ENCODE peak calls at places on chromosomes 5 and 9, in four cellular contexts. M, V, C and B are unnamed samples.

GRCh38 chr9:38641985-38642864 is 21.8 kb upstream of the ANKRD18A start:
- DNase-seq in M (peak; percentile 49), V (no peak), C (peak; percentile 21), B (no peak)

GRCh38 chr9:90002299-90003045 is 397.7 kb downstream of the GADD45G start:
- DNase-seq in V (no peak), M (no peak), C (no peak), B (no peak)

GRCh38 chr9:113504725-113505590 is 41.4 kb downstream of the RGS3 start:
- DNase-seq in M (no peak), V (peak; percentile 88), C (no peak), B (no peak)

GRCh38 chr9:89281106-89281505 is 29.9 kb upstream of the CKS2 start:
- DNase-seq in M (no peak), C (no peak), V (no peak), B (no peak)

GRCh38 chr5:68251386-68251785 is 35.8 kb downstream of the PIK3R1 start:
- DNase-seq in V (no peak), C (no peak), M (peak; percentile 62), B (no peak)

GRCh38 chr5:76849767-76850291 is at the start of gene S100Z:
- DNase-seq in C (no peak), M (no peak), V (no peak), B (peak; percentile 48)

GRCh38 chr5:41057231-41057630 is 13.9 kb downstream of the MROH2B start:
- DNase-seq in M (no peak), V (no peak), C (no peak), B (no peak)

GRCh38 chr9:110887276-110887675 is 151.0 kb downstream of the LPAR1 start:
- DNase-seq in V (no peak), M (no peak), C (no peak), B (no peak)

GRCh38 chr9:93813687-93814560 is 141.2 kb downstream of the BARX1 start:
- DNase-seq in V (peak; percentile 42), M (no peak), C (no peak), B (peak; percentile 19)

GRCh38 chr9:92642599-92642998 is 27.3 kb downstream of the IPPK start:
- DNase-seq in C (no peak), M (no peak), V (no peak), B (no peak)

GRCh38 chr5:59040007-59040803 is 457.3 kb downstream of the RAB3C start:
- DNase-seq in C (no peak), V (no peak), M (peak; percentile 70), B (no peak)

DNA sequence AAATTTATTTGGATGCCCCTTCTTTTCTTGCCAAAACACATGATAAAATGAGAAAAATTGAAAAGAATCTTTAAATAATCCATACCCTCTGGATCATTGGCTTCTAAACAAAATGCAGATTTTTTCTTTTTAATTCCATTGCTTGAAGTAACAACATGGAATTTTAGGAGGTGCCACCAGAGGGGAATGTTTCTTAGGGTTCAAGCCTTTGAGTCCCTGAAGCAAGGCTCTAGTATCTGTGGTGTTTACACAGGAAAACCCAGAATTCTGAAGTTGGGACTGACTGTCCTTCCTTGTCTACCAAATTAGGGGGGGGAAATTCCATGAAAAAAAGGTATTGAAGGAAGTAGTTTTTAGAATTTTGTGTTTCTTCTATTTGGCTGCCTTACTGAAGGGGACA is 69.4 kb downstream of the LMNB1 start:
- DNase-seq in C (peak; percentile 52), V (no peak), M (peak; percentile 62), B (no peak)
- TF ChIP-seq CTCF in C (peak; percentile 72), V (no peak), M (peak; percentile 19), B (no peak)

GRCh38 chr5:64040496-64040895 is 78.3 kb upstream of the HTR1A start:
- DNase-seq in V (no peak), M (no peak), C (no peak), B (no peak)
- TF ChIP-seq CTCF in V (no peak), M (no peak), C (no peak), B (no peak)

GRCh38 chr5:108655750-108656450 is 91.8 kb upstream of the FER start:
- DNase-seq in M (peak; percentile 66), V (no peak), C (peak; percentile 4), B (no peak)

GRCh38 chr5:108661030-108661429 is 86.7 kb upstream of the FER start:
- DNase-seq in M (no peak), V (no peak), C (no peak), B (no peak)

GRCh38 chr5:108661590-108662219 is 86.0 kb upstream of the FER start:
- DNase-seq in C (no peak), V (no peak), M (peak; percentile 64), B (no peak)

GRCh38 chr5:108654042-108654441 is 93.7 kb upstream of the FER start:
- DNase-seq in V (no peak), C (no peak), M (peak; percentile 65), B (no peak)

GRCh38 chr5:108659531-108659930 is 88.2 kb upstream of the FER start:
- DNase-seq in M (no peak), C (no peak), V (no peak), B (no peak)
- TF ChIP-seq CTCF in M (no peak), C (no peak), V (no peak), B (no peak)

DNA sequence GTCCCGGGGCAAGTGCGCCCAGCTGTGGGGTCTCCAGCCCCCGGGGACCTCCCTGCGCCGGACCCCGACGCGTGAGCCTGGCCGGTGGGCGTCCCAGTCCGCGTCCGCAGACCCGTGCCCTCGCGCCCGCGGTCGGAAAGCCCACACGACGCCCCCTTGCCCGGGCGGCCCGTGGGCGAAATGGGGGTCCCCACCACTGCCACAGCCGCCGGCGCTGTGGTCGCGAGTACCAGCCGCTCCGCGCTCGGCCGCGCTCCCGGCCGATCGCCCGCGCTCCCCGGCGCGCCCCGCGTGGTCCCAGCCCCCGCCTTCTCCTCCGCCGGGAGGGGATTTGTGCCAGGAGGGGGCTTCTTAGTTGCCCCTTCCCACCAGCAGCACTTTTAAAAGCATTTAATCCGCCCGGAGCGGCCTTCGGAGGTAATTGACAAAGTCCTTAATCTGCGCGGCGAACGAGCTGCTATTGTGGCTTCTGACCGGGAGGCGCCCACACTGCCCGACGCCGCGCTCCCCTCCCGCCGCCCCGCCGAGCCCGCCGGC is 426 bp upstream of the FIBCD1 start:
- DNase-seq in C (no peak), V (no peak), M (peak; percentile 54), B (no peak)
- TF ChIP-seq CTCF in C (peak; percentile 52), V (no peak), M (no peak), B (peak; percentile 6)

GRCh38 chr5:1208743-1209551 is 7.6 kb downstream of the SLC6A19 start:
- DNase-seq in C (no peak), V (peak; percentile 65), M (peak; percentile 34), B (no peak)
- TF ChIP-seq CTCF in C (peak; percentile 57), V (no peak), M (peak; percentile 36), B (no peak)

GRCh38 chr5:72408127-72408526 is 88.0 kb downstream of the PTCD2 start:
- DNase-seq in M (no peak), V (no peak), C (no peak), B (no peak)

GRCh38 chr5:72410896-72411295 is 90.7 kb downstream of the PTCD2 start:
- DNase-seq in V (no peak), M (peak; percentile 74), C (peak; percentile 49), B (no peak)

GRCh38 chr5:72415926-72416325 is 91.3 kb downstream of the ZNF366 start:
- DNase-seq in V (no peak), M (no peak), C (no peak), B (no peak)

GRCh38 chr5:72408602-72409001 is 88.4 kb downstream of the PTCD2 start:
- DNase-seq in V (no peak), C (no peak), M (no peak), B (no peak)

DNA sequence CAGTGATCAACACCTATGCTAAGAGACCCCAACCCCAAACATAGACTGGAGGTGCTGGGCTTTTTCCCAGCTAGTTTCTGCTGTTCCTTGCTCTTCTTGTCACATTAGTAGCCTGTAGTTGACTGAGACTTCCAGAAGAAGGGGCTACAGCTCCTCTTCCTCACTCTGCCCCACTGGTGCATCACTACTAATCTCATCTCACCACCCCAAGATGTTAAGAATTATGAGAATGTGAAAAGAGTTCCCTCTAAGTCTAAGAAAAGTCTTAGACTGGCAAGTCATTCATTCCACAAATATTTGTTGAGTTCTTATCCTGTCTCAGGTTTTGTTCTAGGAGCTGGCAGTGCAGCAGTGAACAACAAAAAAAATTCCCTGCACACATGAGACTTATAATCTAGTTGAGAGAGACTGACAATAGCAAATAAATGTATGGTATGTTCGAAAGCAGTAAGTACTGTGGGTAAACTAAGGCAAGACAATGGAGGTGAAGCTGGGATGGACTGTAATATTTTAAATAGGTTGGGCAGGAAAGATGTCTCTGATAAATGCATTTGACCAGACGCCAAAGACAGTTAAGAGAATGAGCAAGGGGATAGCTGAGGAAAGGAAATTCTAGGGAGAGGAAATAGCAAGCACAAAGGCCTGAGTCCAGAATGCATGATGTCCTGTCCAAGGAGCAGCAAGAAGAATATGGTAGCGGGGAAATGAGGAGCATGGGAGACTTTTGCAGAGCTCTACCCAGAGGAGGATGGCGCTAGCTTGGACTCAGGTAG is 92.3 kb downstream of the PTCD2 start:
- DNase-seq in M (peak; percentile 63), C (peak; percentile 84), V (no peak), B (no peak)
- TF ChIP-seq CTCF in M (peak; percentile 50), C (peak; percentile 72), V (no peak), B (no peak)

GRCh38 chr5:96942078-96942477 is 6.2 kb downstream of the LNPEP start:
- DNase-seq in C (no peak), M (no peak), V (no peak), B (no peak)

GRCh38 chr5:96943829-96944228 is 7.9 kb downstream of the LNPEP start:
- DNase-seq in V (no peak), C (no peak), M (no peak), B (no peak)

GRCh38 chr5:96942911-96943310 is 7.0 kb downstream of the LNPEP start:
- DNase-seq in V (no peak), C (peak; percentile 68), M (peak; percentile 74), B (no peak)

GRCh38 chr5:96941140-96941539 is 5.3 kb downstream of the LNPEP start:
- DNase-seq in V (no peak), C (no peak), M (no peak), B (no peak)

DNA sequence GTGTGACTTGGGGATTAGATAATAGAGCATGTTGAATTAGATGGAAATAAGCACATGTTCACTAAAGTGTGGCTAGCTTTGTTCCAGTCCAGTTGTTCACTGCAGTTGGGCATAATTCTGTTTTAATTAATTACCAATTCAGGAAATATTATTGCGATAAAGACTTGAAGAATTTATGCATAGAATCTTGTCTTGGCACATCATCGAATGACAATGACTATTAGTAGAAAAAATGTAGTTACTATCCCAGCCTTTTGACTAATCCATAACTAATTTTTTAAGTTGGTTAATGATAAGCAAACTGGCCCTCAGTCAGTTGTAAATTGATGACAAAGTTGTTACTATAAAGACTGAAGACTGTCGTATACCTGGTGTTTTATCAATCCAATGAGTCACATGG is 10.5 kb downstream of the LNPEP start:
- DNase-seq in M (no peak), C (no peak), V (no peak), B (no peak)
- TF ChIP-seq CTCF in M (no peak), C (no peak), V (no peak), B (no peak)

GRCh38 chr9:878239-878638 is 36.7 kb downstream of the DMRT1 start:
- DNase-seq in M (no peak), V (no peak), C (no peak), B (no peak)

GRCh38 chr9:883011-883410 is 41.5 kb downstream of the DMRT1 start:
- DNase-seq in V (no peak), M (no peak), C (no peak), B (no peak)

GRCh38 chr9:880725-881124 is 39.2 kb downstream of the DMRT1 start:
- DNase-seq in V (no peak), C (no peak), M (no peak), B (no peak)

GRCh38 chr9:886886-887285 is 45.4 kb downstream of the DMRT1 start:
- DNase-seq in V (no peak), C (no peak), M (no peak), B (no peak)

GRCh38 chr9:882416-882931 is 41.0 kb downstream of the DMRT1 start:
- DNase-seq in V (no peak), C (no peak), M (no peak), B (no peak)
- TF ChIP-seq CTCF in V (no peak), C (peak; percentile 23), M (no peak), B (peak; percentile 16)